ENCODE peak calls at places on chromosomes 4 and X, in five cellular contexts. One of them, this sample, is unnamed.
A peak's percentile ranks its signal among the peaks of the same experiment; 100 is the strongest.

GRCh38 chrX:154653048-154653401 is 354 bp downstream of the CTAG2 start:
- DNase-seq in stomach: no peak
- DNase-seq in upper lobe of left lung: no peak
- DNase-seq in HCT116: no peak
- DNase-seq in esophagus muscularis mucosa: no peak
- DNase-seq in this sample: no peak

GRCh38 chr4:82975792-82976191 is 34.8 kb downstream of the LIN54 start:
- DNase-seq in stomach: no peak
- DNase-seq in upper lobe of left lung: no peak
- DNase-seq in HCT116: no peak
- DNase-seq in esophagus muscularis mucosa: no peak
- DNase-seq in this sample: no peak

GRCh38 chr4:41334182-41334581 is 77.5 kb downstream of the UCHL1 start:
- DNase-seq in stomach: no peak
- DNase-seq in upper lobe of left lung: no peak
- DNase-seq in HCT116: no peak
- DNase-seq in esophagus muscularis mucosa: no peak
- DNase-seq in this sample: no peak

GRCh38 chr4:67549123-67549522 is 3.8 kb upstream of the CENPC start:
- DNase-seq in stomach: no peak
- DNase-seq in upper lobe of left lung: no peak
- DNase-seq in HCT116: no peak
- DNase-seq in esophagus muscularis mucosa: no peak
- DNase-seq in this sample: peak; percentile 59

GRCh38 chr4:129926936-129927335 is 831.0 kb downstream of the C4orf33 start:
- DNase-seq in stomach: no peak
- DNase-seq in upper lobe of left lung: no peak
- DNase-seq in HCT116: no peak
- DNase-seq in esophagus muscularis mucosa: no peak
- DNase-seq in this sample: peak; percentile 7

GRCh38 chr4:10655968-10656367 is 28.6 kb downstream of the CLNK start:
- DNase-seq in stomach: no peak
- DNase-seq in upper lobe of left lung: no peak
- DNase-seq in HCT116: no peak
- DNase-seq in esophagus muscularis mucosa: no peak
- DNase-seq in this sample: peak; percentile 92

GRCh38 chrX:83535417-83536244 is 27.5 kb downstream of the POU3F4 start:
- DNase-seq in stomach: no peak
- DNase-seq in upper lobe of left lung: no peak
- DNase-seq in HCT116: no peak
- DNase-seq in esophagus muscularis mucosa: no peak
- DNase-seq in this sample: no peak

GRCh38 chr4:27043200-27043599 is 182.6 kb downstream of the STIM2 start:
- DNase-seq in stomach: no peak
- DNase-seq in upper lobe of left lung: no peak
- DNase-seq in HCT116: no peak
- DNase-seq in esophagus muscularis mucosa: no peak
- DNase-seq in this sample: no peak

GRCh38 chr4:90727938-90728337 is 600.7 kb downstream of the CCSER1 start:
- DNase-seq in stomach: no peak
- DNase-seq in upper lobe of left lung: no peak
- DNase-seq in HCT116: peak; percentile 45
- DNase-seq in esophagus muscularis mucosa: no peak
- DNase-seq in this sample: no peak

GRCh38 chr4:89551191-89551590 is 243.6 kb upstream of the GPRIN3 start:
- DNase-seq in stomach: no peak
- DNase-seq in upper lobe of left lung: no peak
- DNase-seq in HCT116: no peak
- DNase-seq in esophagus muscularis mucosa: no peak
- DNase-seq in this sample: no peak

GRCh38 chr4:24794111-24794860 is 1.1 kb upstream of the SOD3 start:
- DNase-seq in stomach: no peak
- DNase-seq in upper lobe of left lung: no peak
- DNase-seq in HCT116: no peak
- DNase-seq in esophagus muscularis mucosa: no peak
- DNase-seq in this sample: no peak

GRCh38 chrX:41148553-41148952 is 63.3 kb downstream of the USP9X start:
- DNase-seq in stomach: no peak
- DNase-seq in upper lobe of left lung: no peak
- DNase-seq in HCT116: no peak
- DNase-seq in esophagus muscularis mucosa: no peak
- DNase-seq in this sample: peak; percentile 62

GRCh38 chr4:40831462-40831861 is 81.7 kb downstream of the NSUN7 start:
- DNase-seq in stomach: no peak
- DNase-seq in upper lobe of left lung: no peak
- DNase-seq in HCT116: no peak
- DNase-seq in esophagus muscularis mucosa: no peak
- DNase-seq in this sample: no peak

DNA sequence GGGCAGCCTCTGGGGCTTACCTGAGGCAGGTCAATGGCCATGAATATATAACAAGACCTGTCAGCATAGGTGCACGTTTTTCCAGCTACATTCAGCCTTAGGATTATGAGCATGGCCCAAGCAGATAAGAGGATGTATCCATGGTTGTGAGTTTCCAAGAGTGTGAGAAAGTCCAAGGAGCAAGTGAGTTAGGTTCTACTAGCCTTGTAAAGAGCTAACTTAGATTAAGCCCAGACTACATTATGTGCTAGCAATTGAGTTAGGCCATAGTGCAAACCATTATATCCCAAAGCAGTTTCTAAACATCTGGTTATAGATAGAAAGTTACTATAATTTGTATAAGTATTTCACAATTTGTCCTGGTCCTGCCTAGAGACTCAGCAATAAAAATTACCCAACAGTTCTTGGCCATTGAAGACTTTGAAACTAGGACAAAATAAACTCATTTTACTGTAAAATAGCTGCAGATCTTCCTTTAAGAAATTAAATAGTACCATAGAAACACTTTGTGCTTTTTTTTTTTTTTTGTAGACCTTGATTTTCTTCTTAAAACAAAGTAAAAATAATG is 312.0 kb downstream of the CAMK2D start:
- DNase-seq in stomach: no peak
- DNase-seq in upper lobe of left lung: no peak
- DNase-seq in HCT116: no peak
- DNase-seq in esophagus muscularis mucosa: no peak
- DNase-seq in this sample: no peak
- TF ChIP-seq POLR2AphosphoS5 in stomach: no peak
- TF ChIP-seq POLR2AphosphoS5 in upper lobe of left lung: no peak
- TF ChIP-seq POLR2AphosphoS5 in HCT116: no peak
- TF ChIP-seq POLR2AphosphoS5 in esophagus muscularis mucosa: no peak
- TF ChIP-seq POLR2AphosphoS5 in this sample: no peak

GRCh38 chr4:47217291-47217690 is 185.9 kb downstream of the GABRB1 start:
- DNase-seq in stomach: no peak
- DNase-seq in upper lobe of left lung: no peak
- DNase-seq in HCT116: no peak
- DNase-seq in esophagus muscularis mucosa: no peak
- DNase-seq in this sample: no peak

GRCh38 chr4:47221721-47222120 is 190.4 kb downstream of the GABRB1 start:
- DNase-seq in stomach: no peak
- DNase-seq in upper lobe of left lung: no peak
- DNase-seq in HCT116: no peak
- DNase-seq in esophagus muscularis mucosa: no peak
- DNase-seq in this sample: no peak

GRCh38 chr4:47217884-47218283 is 186.5 kb downstream of the GABRB1 start:
- DNase-seq in stomach: no peak
- DNase-seq in upper lobe of left lung: no peak
- DNase-seq in HCT116: no peak
- DNase-seq in esophagus muscularis mucosa: no peak
- DNase-seq in this sample: no peak

GRCh38 chr4:47218631-47219030 is 187.3 kb downstream of the GABRB1 start:
- DNase-seq in stomach: no peak
- DNase-seq in upper lobe of left lung: no peak
- DNase-seq in HCT116: no peak
- DNase-seq in esophagus muscularis mucosa: no peak
- DNase-seq in this sample: no peak

DNA sequence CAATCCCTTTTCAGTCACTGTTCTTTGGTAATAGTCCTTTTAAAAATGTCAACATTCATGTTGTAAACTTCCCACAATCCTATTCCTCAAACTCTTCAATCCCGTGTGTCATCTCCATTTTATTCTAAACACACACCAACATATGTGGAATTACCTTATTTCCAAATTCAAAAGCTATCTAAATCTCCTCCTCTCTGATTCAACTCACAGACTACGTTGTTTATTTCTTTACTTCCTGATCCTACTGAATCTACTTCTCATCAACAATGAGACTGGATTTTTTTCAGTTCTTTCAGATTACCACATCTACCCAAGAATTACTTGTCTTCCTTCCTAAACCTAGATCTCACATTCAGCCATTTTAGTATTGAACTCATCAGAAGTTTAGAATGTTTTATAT is 188.2 kb downstream of the GABRB1 start:
- DNase-seq in stomach: no peak
- DNase-seq in upper lobe of left lung: no peak
- DNase-seq in HCT116: no peak
- DNase-seq in esophagus muscularis mucosa: no peak
- DNase-seq in this sample: no peak
- TF ChIP-seq POLR2AphosphoS5 in stomach: no peak
- TF ChIP-seq POLR2AphosphoS5 in upper lobe of left lung: no peak
- TF ChIP-seq POLR2AphosphoS5 in HCT116: no peak
- TF ChIP-seq POLR2AphosphoS5 in esophagus muscularis mucosa: no peak
- TF ChIP-seq POLR2AphosphoS5 in this sample: no peak

DNA sequence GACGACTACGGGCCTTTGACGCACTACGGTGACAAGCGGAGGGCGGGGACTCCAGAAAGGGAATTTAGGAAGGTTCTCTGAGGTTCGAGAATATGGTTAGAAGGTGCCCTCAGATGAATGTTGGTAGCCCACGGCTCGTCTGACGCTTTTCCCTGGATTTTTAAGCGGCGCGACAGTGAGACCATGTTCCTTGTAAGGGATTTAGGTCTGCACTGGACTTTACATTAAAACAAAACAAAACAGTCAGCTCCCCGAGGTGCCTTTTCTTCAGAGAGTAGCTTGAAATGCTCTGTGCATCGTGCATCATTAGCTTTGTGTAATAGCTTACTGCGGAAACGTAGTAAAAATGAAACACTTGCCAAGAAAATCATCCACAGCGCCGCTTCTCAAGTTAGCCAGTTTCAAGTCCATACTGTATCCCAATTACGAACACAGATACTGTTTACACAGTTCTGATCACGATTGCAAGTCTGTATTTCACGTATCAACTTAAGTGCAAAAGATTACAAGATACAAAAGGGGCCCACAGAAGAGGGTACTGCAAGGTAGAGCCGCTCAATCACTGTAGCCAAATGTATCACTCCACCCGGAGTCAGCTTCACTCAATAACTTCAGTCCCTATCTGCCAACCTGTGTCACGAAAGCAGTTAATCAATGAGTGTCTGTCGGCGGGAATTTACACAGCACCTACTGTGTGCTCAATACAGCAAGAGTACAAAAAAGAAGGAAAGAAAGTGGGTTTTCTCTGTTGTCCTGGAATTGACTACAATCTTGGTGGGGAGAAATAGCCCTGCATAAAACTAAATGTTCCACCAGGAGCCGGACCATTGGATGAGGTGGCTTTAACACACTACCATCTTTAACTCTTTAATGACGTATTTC is 525 bp upstream of the NKRF start:
- DNase-seq in stomach: no peak
- DNase-seq in upper lobe of left lung: no peak
- DNase-seq in HCT116: peak; percentile 79
- DNase-seq in esophagus muscularis mucosa: no peak
- DNase-seq in this sample: no peak
- TF ChIP-seq POLR2AphosphoS5 in stomach: no peak
- TF ChIP-seq POLR2AphosphoS5 in upper lobe of left lung: peak; percentile 47
- TF ChIP-seq POLR2AphosphoS5 in HCT116: no peak
- TF ChIP-seq POLR2AphosphoS5 in esophagus muscularis mucosa: peak; percentile 68
- TF ChIP-seq POLR2AphosphoS5 in this sample: no peak

DNA sequence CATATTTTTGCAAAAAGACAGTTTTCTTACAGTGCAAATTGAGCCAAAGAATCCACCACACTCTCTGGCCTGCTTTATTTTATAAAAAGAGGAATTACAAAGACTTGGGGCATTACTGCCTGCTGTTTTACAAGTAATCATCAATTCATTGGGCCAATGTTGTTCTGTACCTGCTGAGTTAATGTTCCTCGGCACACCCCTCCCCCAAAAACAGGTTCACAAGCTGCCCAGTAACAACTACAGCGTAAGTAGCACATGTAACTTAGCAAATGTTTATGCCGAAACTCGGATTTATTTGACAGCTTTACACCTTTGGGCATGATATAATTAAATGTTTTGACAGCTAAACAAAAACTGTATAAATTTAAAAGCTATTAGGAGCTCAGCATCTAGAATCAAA is 214.6 kb upstream of the MAB21L2 start:
- DNase-seq in stomach: no peak
- DNase-seq in upper lobe of left lung: no peak
- DNase-seq in HCT116: no peak
- DNase-seq in esophagus muscularis mucosa: no peak
- DNase-seq in this sample: no peak
- TF ChIP-seq POLR2AphosphoS5 in stomach: no peak
- TF ChIP-seq POLR2AphosphoS5 in upper lobe of left lung: no peak
- TF ChIP-seq POLR2AphosphoS5 in HCT116: no peak
- TF ChIP-seq POLR2AphosphoS5 in esophagus muscularis mucosa: no peak
- TF ChIP-seq POLR2AphosphoS5 in this sample: no peak

GRCh38 chr4:75555294-75556164 is at the start of gene ODAPH:
- DNase-seq in stomach: no peak
- DNase-seq in upper lobe of left lung: no peak
- DNase-seq in HCT116: no peak
- DNase-seq in esophagus muscularis mucosa: no peak
- DNase-seq in this sample: no peak

GRCh38 chr4:75552452-75552851 is 3.4 kb upstream of the ODAPH start:
- DNase-seq in stomach: no peak
- DNase-seq in upper lobe of left lung: no peak
- DNase-seq in HCT116: no peak
- DNase-seq in esophagus muscularis mucosa: no peak
- DNase-seq in this sample: no peak

GRCh38 chr4:75561789-75562188 is 5.9 kb downstream of the ODAPH start:
- DNase-seq in stomach: no peak
- DNase-seq in upper lobe of left lung: no peak
- DNase-seq in HCT116: no peak
- DNase-seq in esophagus muscularis mucosa: no peak
- DNase-seq in this sample: no peak

DNA sequence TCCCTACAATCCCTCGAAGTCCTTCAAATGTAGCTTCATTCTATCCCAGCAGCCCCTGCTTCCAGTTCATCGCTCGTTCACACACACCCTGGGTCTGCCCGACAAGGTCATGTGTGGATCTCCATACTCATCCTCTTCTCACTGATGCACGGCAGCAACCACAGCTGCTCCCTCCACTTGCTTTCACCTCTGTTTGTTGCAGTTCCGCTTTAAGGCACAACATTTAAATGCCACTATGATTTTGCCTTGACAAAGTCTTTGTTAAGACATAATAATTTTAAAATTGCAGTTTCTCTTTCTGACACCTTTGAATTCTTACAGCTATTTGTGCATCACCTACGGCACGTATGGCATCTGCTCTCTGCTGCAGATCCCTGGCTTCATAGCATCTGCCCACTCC is 1.8 kb downstream of the ODAPH start:
- DNase-seq in stomach: no peak
- DNase-seq in upper lobe of left lung: no peak
- DNase-seq in HCT116: no peak
- DNase-seq in esophagus muscularis mucosa: no peak
- DNase-seq in this sample: no peak
- TF ChIP-seq POLR2AphosphoS5 in stomach: no peak
- TF ChIP-seq POLR2AphosphoS5 in upper lobe of left lung: no peak
- TF ChIP-seq POLR2AphosphoS5 in HCT116: no peak
- TF ChIP-seq POLR2AphosphoS5 in esophagus muscularis mucosa: no peak
- TF ChIP-seq POLR2AphosphoS5 in this sample: no peak